ENCODE peak calls at places on chromosomes 16 and 17, in four cellular contexts. C, A, L and B are unnamed samples. For H3K27me3 and H3K4me1, the result is how much of the 10 kb centered on the place peaks cover.

GRCh38 chr16:31471875-31472558 is at the start of gene TGFB1I1:
- DNase-seq in A (peak), C (peak), L (peak), B (peak)

GRCh38 chr17:16931318-16932060 is 40.4 kb downstream of the TNFRSF13B start:
- DNase-seq in A (no peak), L (no peak), C (no peak), B (no peak)

GRCh38 chr16:25228372-25228771 is 11.6 kb downstream of the AQP8 start:
- DNase-seq in L (no peak), A (no peak), C (no peak), B (no peak)

GRCh38 chr17:40329981-40330794 is 21.2 kb downstream of the RARA start:
- DNase-seq in A (no peak), L (no peak), C (peak), B (peak)

GRCh38 chr16:48833461-48833860 is 223.5 kb upstream of the N4BP1 start:
- DNase-seq in L (no peak), C (no peak), A (no peak), B (no peak)

GRCh38 chr16:71808593-71809449 is at the start of gene AP1G1:
- DNase-seq in A (peak), C (peak), L (peak), B (peak)

GRCh38 chr17:80477647-80478478 is 1.5 kb upstream of the NPTX1 start:
- DNase-seq in A (peak), L (no peak), C (peak), B (peak)

GRCh38 chr17:19787733-19788357 is 39.7 kb upstream of the ALDH3A1 start:
- DNase-seq in C (no peak), A (peak), L (no peak), B (no peak)

GRCh38 chr17:80254396-80255241 is 6.0 kb upstream of the RNF213 start:
- DNase-seq in C (no peak), L (peak), A (peak), B (peak)

GRCh38 chr16:66295191-66295590 is 71.3 kb upstream of the CDH5 start:
- DNase-seq in C (no peak), A (no peak), L (no peak), B (no peak)

GRCh38 chr16:49833796-49834195 is 22.1 kb downstream of the ZNF423 start:
- DNase-seq in C (no peak), L (no peak), A (no peak), B (no peak)

GRCh38 chr16:89020068-89020924 is 43.3 kb upstream of the CBFA2T3 start:
- DNase-seq in A (no peak), C (no peak), L (no peak), B (no peak)

GRCh38 chr16:86069736-86070298 is 170.9 kb downstream of the IRF8 start:
- DNase-seq in C (no peak), L (no peak), A (no peak), B (no peak)

GRCh38 chr16:84660973-84661372 is 12.7 kb downstream of the KLHL36 start:
- DNase-seq in A (no peak), C (no peak), L (no peak), B (no peak)

GRCh38 chr17:5203178-5203907 is 11.7 kb upstream of the ZNF594 start:
- DNase-seq in L (no peak), A (peak), C (no peak), B (no peak)

GRCh38 chr17:8300629-8301242 is 5.5 kb upstream of the SLC25A35 start:
- DNase-seq in A (peak), C (peak), L (peak), B (peak)

GRCh38 chr16:84178146-84178765 is 8.6 kb downstream of the TAF1C start:
- DNase-seq in A (no peak), L (no peak), C (no peak), B (no peak)

GRCh38 chr16:74560912-74561311 is 46.0 kb downstream of the GLG1 start:
- DNase-seq in C (no peak), A (no peak), L (no peak), B (no peak)

GRCh38 chr16:85165781-85166180 is 53.5 kb upstream of the CIBAR2 start:
- DNase-seq in L (no peak), C (no peak), A (no peak), B (no peak)

GRCh38 chr16:588639-588888 is 1.3 kb upstream of the RAB40C start:
- DNase-seq in L (no peak), C (peak), A (peak), B (peak)

GRCh38 chr17:51120357-51120738 is 320 bp downstream of the SPAG9 start:
- DNase-seq in L (no peak), C (peak), A (peak), B (no peak)

GRCh38 chr16:58348986-58349385 is 43.3 kb upstream of the GINS3 start:
- DNase-seq in L (no peak), C (no peak), A (no peak), B (peak)

GRCh38 chr16:17275076-17275732 is 195.6 kb downstream of the XYLT1 start:
- DNase-seq in A (no peak), C (no peak), L (peak), B (no peak)

GRCh38 chr17:52384695-52385094 is 226.2 kb upstream of the CA10 start:
- DNase-seq in C (no peak), L (no peak), A (no peak), B (no peak)

DNA sequence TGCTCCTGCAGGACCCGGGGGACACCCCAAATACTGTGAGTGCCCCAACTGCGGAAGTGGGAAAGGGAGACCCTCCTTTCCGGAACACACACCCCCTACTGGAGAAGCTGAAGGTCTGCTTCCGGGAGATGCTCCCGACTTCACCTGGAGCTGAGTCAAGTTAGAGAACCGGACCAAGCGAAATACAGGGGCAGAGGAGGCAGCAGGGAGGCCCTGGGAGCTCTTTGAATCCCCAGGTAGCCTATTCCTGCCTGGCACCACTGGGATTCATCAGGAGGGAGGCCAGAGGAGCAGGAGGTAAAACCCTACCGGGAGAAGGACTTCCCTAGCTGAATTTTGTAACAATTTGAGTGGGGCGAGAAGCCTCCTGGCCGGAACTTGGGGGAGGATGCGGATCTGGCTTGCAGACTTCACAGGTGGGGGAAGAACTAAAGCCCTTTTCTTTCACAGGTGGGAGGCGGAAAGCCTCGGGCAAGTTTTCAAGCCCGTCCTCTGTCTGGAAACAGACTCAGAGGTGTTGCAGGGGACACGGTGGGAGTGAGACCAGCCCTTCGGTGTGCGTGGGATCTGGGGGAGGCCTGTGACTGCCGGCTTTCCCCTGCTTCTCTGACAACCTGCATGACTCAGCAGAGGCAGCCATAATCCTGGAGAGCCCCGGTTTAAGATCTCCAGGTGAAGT is 22.4 kb upstream of the TEKT1 start:
- DNase-seq in L (no peak), C (peak), A (no peak), B (no peak)
- TF ChIP-seq POLR2A in L (no peak), C (no peak), A (no peak), B (no peak)

GRCh38 chr17:9959377-9959981 is 54.4 kb upstream of the RCVRN start:
- DNase-seq in A (peak), C (peak), L (no peak), B (peak)
- H3K27me3 ChIP-seq in A (under half), C (under half), L (under half), B (under half)

GRCh38 chr17:66547170-66547865 is 244.9 kb downstream of the PRKCA start:
- DNase-seq in A (no peak), C (no peak), L (no peak), B (no peak)
- H3K4me1 ChIP-seq in A (under half), C (under half), L (under half), B (under half)

GRCh38 chr17:78915872-78916632 is 9.1 kb downstream of the TIMP2 start:
- DNase-seq in A (no peak), L (no peak), C (peak), B (peak)
- TF ChIP-seq POLR2A in A (no peak), L (no peak), C (no peak), B (no peak)

GRCh38 chr17:56676807-56677206 is 83.3 kb downstream of the NOG start:
- DNase-seq in A (no peak), L (no peak), C (no peak), B (no peak)
- H3K27me3 ChIP-seq in A (under half), L (under half), C (under half), B (under half)

GRCh38 chr16:30355954-30356308 is 823 bp upstream of the CD2BP2 start:
- DNase-seq in L (no peak), A (no peak), C (no peak), B (no peak)
- H3K4me1 ChIP-seq in L (under half), A (under half), C (under half), B (under half)

DNA sequence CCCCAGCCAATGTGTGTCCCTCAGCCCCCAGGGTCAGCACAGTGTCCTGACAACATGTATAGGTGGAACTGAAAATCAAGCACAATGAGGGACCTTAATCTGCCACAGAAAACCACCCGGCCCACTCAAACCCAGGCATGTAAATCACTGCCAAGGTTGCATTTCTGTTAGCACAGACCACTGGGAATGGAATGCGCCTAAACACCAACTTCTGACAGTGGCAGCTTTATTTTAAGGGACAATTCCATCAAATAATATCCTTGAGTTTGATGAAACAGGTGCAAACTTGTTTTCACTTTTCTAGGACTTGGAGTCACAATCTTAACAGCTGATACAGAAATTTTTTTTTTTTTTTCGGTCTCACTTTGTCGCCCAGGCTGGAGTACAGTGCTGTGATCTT is 37.3 kb upstream of the MRPS23 start:
- DNase-seq in A (no peak), L (no peak), C (no peak), B (no peak)
- TF ChIP-seq POLR2A in A (no peak), L (no peak), C (no peak), B (no peak)

GRCh38 chr17:55341432-55341831 is 76.7 kb downstream of the HLF start:
- DNase-seq in L (no peak), C (no peak), A (peak), B (no peak)
- H3K27me3 ChIP-seq in L (under half), C (under half), A (under half), B (under half)